ENCODE peak calls at places on chromosomes 16 and 17, in nine cellular contexts. A is activated CD8-positive, alpha-beta T cell treated with anti-CD3 and anti-CD28 coated beads for 36 hours; R is GM23338; K is dorsolateral prefrontal cortex; U is Calu3; N is neural progenitor cell; T is GM06990; J is left lung; Z is Panc1. Y is an unnamed sample.

GRCh38 chr16:89191033-89191900 is 9.1 kb downstream of the SLC22A31 start:
- DNase-seq in A (no peak), R (no peak), K (no peak), U (no peak), N (peak; percentile 6), T (peak; percentile 21), J (peak; percentile 35), Z (no peak), Y (no peak)

GRCh38 chr17:14301761-14302401 is 1.0 kb downstream of the HS3ST3B1 start:
- DNase-seq in A (peak; percentile 78), R (no peak), K (no peak), U (peak; percentile 6), N (peak; percentile 48), T (peak; percentile 43), J (peak; percentile 55), Z (no peak), Y (no peak)

GRCh38 chr16:11658896-11659708 is 9.2 kb upstream of the SNN start:
- DNase-seq in A (no peak), R (peak; percentile 35), K (no peak), U (no peak), N (no peak), T (no peak), J (no peak), Z (no peak), Y (no peak)

GRCh38 chr16:10578474-10579316 is 1.7 kb downstream of the EMP2 start:
- DNase-seq in A (no peak), R (no peak), K (no peak), U (peak; percentile 64), N (no peak), T (no peak), J (peak; percentile 77), Z (no peak), Y (no peak)

GRCh38 chr16:3514621-3515020 is 13.8 kb downstream of the CLUAP1 start:
- DNase-seq in A (no peak), R (no peak), K (no peak), U (no peak), N (no peak), T (no peak), J (no peak), Z (no peak), Y (no peak)

GRCh38 chr16:2586241-2586640 is 48.4 kb downstream of the PDPK1 start:
- DNase-seq in A (peak; percentile 32), R (peak; percentile 68), K (no peak), U (no peak), N (peak; percentile 8), T (no peak), J (no peak), Z (no peak), Y (peak; percentile 68)

GRCh38 chr17:42155614-42156045 is 841 bp upstream of the RAB5C start:
- DNase-seq in A (no peak), R (peak; percentile 63), K (no peak), U (no peak), N (peak; percentile 39), T (no peak), J (no peak), Z (no peak), Y (no peak)

GRCh38 chr17:2853111-2853721 is 57.0 kb downstream of the RAP1GAP2 start:
- DNase-seq in A (peak; percentile 21), R (peak; percentile 74), K (no peak), U (peak; percentile 46), N (peak; percentile 72), T (no peak), J (peak; percentile 45), Z (no peak), Y (no peak)

GRCh38 chr16:8946544-8946943 is 17.2 kb downstream of the USP7 start:
- DNase-seq in A (no peak), R (no peak), K (no peak), U (no peak), N (no peak), T (no peak), J (no peak), Z (no peak), Y (peak; percentile 35)

GRCh38 chr17:17043668-17044226 is 1.5 kb downstream of the MPRIP start:
- DNase-seq in A (peak; percentile 24), R (peak; percentile 32), K (peak; percentile 32), U (no peak), N (peak; percentile 55), T (no peak), J (no peak), Z (no peak), Y (peak; percentile 32)

DNA sequence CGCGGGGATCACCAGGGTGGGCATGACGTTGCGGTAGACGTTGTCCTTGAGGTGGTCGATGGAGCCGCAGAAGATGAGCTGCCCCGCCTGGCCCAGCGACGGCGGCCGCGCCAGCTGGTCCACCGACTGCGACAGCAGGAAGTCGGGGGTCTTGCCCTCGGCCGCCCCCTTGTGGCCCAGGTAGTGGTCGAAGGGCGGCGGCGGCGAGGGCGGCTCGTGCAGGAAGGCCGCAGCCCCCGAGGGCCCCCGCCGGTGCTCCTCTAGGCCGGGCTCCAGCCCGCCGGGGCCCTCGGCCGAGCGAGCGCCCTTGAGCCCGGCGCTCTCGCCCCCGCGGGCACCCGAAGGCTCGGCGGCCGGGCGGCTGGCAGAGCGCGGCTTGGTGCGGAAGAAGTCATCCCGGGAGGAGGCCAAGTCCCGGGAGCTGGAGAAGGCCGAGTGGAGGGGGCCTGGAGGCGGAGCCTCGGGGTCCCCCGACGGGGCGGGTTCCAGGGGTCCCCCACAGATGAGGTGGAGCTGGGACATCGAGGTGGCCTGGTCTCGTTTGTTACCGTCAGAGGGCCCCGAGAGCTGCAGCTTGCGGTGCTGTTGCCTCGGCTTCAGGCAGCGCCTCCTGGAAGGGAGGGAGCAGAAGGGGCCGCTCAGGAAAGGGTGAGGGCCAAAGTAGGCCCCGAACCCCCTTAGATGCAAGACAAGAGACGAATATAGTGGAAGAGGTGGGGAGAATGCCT is 8.9 kb downstream of the FAM171A2 start:
- DNase-seq in A (peak; percentile 77), R (peak; percentile 89), K (no peak), U (no peak), N (peak; percentile 91), T (peak; percentile 75), J (no peak), Z (no peak), Y (no peak)
- TF ChIP-seq CTCF in A (peak; percentile 65), R (peak; percentile 78), K (no peak), U (peak; percentile 12), N (peak; percentile 63), T (peak; percentile 50), J (peak; percentile 27), Z (peak; percentile 69), Y (peak; percentile 69)

DNA sequence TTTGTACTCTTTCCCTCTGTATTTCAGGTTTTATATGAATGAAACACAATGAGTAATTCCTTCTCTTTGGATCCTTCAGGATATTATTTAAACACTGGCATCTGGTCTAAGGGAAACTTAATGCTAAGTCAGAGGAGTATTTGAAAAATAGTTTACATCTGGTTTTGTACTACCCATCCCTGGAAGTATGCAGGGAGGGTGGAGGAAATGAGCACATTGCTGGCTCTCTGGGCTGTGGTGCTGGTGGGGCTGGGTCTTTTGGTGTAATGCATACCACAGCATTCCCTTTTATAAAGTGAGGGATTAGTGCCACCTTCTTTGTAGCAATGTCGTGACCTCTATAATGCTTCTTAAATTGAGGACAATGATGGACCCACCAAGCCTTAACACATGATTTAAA is 105.4 kb upstream of the AXIN2 start:
- DNase-seq in A (no peak), R (no peak), K (no peak), U (no peak), N (peak; percentile 87), T (no peak), J (no peak), Z (no peak), Y (no peak)
- TF ChIP-seq CTCF in A (no peak), R (no peak), K (no peak), U (no peak), N (no peak), T (no peak), J (no peak), Z (no peak), Y (no peak)

GRCh38 chr17:45296003-45296832 is 20.6 kb downstream of the MAP3K14 start:
- DNase-seq in A (no peak), R (no peak), K (no peak), U (no peak), N (no peak), T (peak; percentile 74), J (no peak), Z (no peak), Y (no peak)

GRCh38 chr17:45296833-45297124 is 20.0 kb downstream of the MAP3K14 start:
- DNase-seq in A (no peak), R (no peak), K (no peak), U (no peak), N (no peak), T (no peak), J (no peak), Z (no peak), Y (no peak)

GRCh38 chr17:45292696-45293412 is 24.0 kb downstream of the MAP3K14 start:
- DNase-seq in A (no peak), R (no peak), K (no peak), U (no peak), N (no peak), T (no peak), J (no peak), Z (no peak), Y (no peak)

GRCh38 chr17:45293413-45294211 is 23.2 kb downstream of the MAP3K14 start:
- DNase-seq in A (peak; percentile 47), R (no peak), K (peak; percentile 79), U (peak; percentile 81), N (no peak), T (no peak), J (peak; percentile 92), Z (peak; percentile 87), Y (no peak)

GRCh38 chr17:45294506-45294905 is 22.3 kb downstream of the MAP3K14 start:
- DNase-seq in A (no peak), R (no peak), K (no peak), U (no peak), N (no peak), T (no peak), J (peak; percentile 70), Z (no peak), Y (no peak)
- TF ChIP-seq CTCF in A (no peak), R (no peak), K (no peak), U (no peak), N (no peak), T (no peak), J (no peak), Z (no peak), Y (no peak)

GRCh38 chr17:57234252-57235092 is 21.9 kb upstream of the MSI2 start:
- DNase-seq in A (no peak), R (peak; percentile 41), K (no peak), U (no peak), N (peak; percentile 24), T (no peak), J (no peak), Z (no peak), Y (no peak)
- TF ChIP-seq CTCF in A (no peak), R (peak; percentile 25), K (no peak), U (no peak), N (no peak), T (peak; percentile 4), J (no peak), Z (no peak), Y (peak; percentile 13)

Y was measured in chondrocyte.